ENCODE peak calls at places on chromosome 5, in four cellular contexts. One of them, this sample, is unnamed. For H3K27me3, the result is how much of the 10 kb centered on the place peaks cover.

GRCh38 chr5:141155540-141156374 is 5.9 kb downstream of the PCDHB6 start:
- DNase-seq in kidney epithelial cell: no peak
- DNase-seq in HCT116: no peak
- DNase-seq in ovary: no peak
- DNase-seq in this sample: no peak

GRCh38 chr5:54644226-54644625 is 126.7 kb downstream of the SNX18 start:
- DNase-seq in kidney epithelial cell: peak
- DNase-seq in HCT116: peak
- DNase-seq in ovary: no peak
- DNase-seq in this sample: peak

GRCh38 chr5:102617857-102618187 is 119.0 kb upstream of the SLCO6A1 start:
- DNase-seq in kidney epithelial cell: no peak
- DNase-seq in HCT116: no peak
- DNase-seq in ovary: no peak
- DNase-seq in this sample: no peak

GRCh38 chr5:132463808-132464154 is 26.8 kb downstream of the IRF1 start:
- DNase-seq in kidney epithelial cell: no peak
- DNase-seq in HCT116: no peak
- DNase-seq in ovary: no peak
- DNase-seq in this sample: no peak

GRCh38 chr5:93245226-93245625 is 335.8 kb downstream of the NR2F1-AS1 start:
- DNase-seq in kidney epithelial cell: no peak
- DNase-seq in HCT116: no peak
- DNase-seq in ovary: no peak
- DNase-seq in this sample: no peak

GRCh38 chr5:51373880-51374523 is 9.2 kb upstream of the ISL1 start:
- DNase-seq in kidney epithelial cell: no peak
- DNase-seq in HCT116: no peak
- DNase-seq in ovary: no peak
- DNase-seq in this sample: no peak

GRCh38 chr5:45692481-45692880 is 3.7 kb downstream of the HCN1 start:
- DNase-seq in kidney epithelial cell: no peak
- DNase-seq in HCT116: no peak
- DNase-seq in ovary: no peak
- DNase-seq in this sample: no peak

GRCh38 chr5:16894236-16895057 is 41.6 kb downstream of the MYO10 start:
- DNase-seq in kidney epithelial cell: peak
- DNase-seq in HCT116: peak
- DNase-seq in ovary: no peak
- DNase-seq in this sample: peak

GRCh38 chr5:159833088-159833487 is 83.2 kb upstream of the ADRA1B start:
- DNase-seq in kidney epithelial cell: no peak
- DNase-seq in HCT116: no peak
- DNase-seq in ovary: no peak
- DNase-seq in this sample: no peak

GRCh38 chr5:115079934-115080623 is 89.6 kb downstream of the TRIM36 start:
- DNase-seq in kidney epithelial cell: no peak
- DNase-seq in HCT116: no peak
- DNase-seq in ovary: no peak
- DNase-seq in this sample: no peak

GRCh38 chr5:53418844-53419243 is 61.6 kb upstream of the FST start:
- DNase-seq in kidney epithelial cell: peak
- DNase-seq in HCT116: no peak
- DNase-seq in ovary: no peak
- DNase-seq in this sample: peak

DNA sequence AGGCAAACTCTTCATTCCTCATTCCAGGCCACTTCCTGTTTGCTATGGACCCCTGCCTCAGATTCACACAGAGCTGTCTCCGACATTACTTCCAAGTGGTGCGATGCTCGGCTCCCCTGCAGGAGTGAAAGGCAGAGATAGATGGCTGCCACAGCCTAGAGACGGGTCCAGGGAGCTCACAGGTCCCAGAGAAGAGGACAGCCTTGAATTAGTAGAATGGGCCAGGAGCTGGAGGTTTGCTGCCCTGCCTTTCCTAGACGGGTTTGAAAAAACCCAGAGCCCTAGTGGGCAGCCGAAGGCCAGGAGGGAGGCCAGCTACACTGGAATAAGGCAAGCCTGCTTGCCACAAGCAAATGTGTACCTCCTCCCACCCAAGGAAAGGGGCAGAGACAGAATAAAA is 1.8 kb downstream of the ANKRD34B start:
- DNase-seq in kidney epithelial cell: no peak
- DNase-seq in HCT116: no peak
- DNase-seq in ovary: no peak
- DNase-seq in this sample: no peak
- H3K27me3 ChIP-seq in kidney epithelial cell: under half
- H3K27me3 ChIP-seq in HCT116: under half
- H3K27me3 ChIP-seq in ovary: under half
- H3K27me3 ChIP-seq in this sample: under half

GRCh38 chr5:175879743-175880142 is 8.4 kb downstream of the CPLX2 start:
- DNase-seq in kidney epithelial cell: no peak
- DNase-seq in HCT116: no peak
- DNase-seq in ovary: no peak
- DNase-seq in this sample: no peak

GRCh38 chr5:175880213-175880612 is 8.8 kb downstream of the CPLX2 start:
- DNase-seq in kidney epithelial cell: no peak
- DNase-seq in HCT116: no peak
- DNase-seq in ovary: no peak
- DNase-seq in this sample: no peak

GRCh38 chr5:175876107-175876506 is 4.7 kb downstream of the CPLX2 start:
- DNase-seq in kidney epithelial cell: no peak
- DNase-seq in HCT116: no peak
- DNase-seq in ovary: no peak
- DNase-seq in this sample: no peak

GRCh38 chr5:175878544-175879438 is 7.4 kb downstream of the CPLX2 start:
- DNase-seq in kidney epithelial cell: no peak
- DNase-seq in HCT116: no peak
- DNase-seq in ovary: no peak
- DNase-seq in this sample: no peak

GRCh38 chr5:175878021-175878420 is 6.6 kb downstream of the CPLX2 start:
- DNase-seq in kidney epithelial cell: no peak
- DNase-seq in HCT116: no peak
- DNase-seq in ovary: no peak
- DNase-seq in this sample: no peak
- H3K27me3 ChIP-seq in kidney epithelial cell: under half
- H3K27me3 ChIP-seq in HCT116: under half
- H3K27me3 ChIP-seq in ovary: under half
- H3K27me3 ChIP-seq in this sample: under half

DNA sequence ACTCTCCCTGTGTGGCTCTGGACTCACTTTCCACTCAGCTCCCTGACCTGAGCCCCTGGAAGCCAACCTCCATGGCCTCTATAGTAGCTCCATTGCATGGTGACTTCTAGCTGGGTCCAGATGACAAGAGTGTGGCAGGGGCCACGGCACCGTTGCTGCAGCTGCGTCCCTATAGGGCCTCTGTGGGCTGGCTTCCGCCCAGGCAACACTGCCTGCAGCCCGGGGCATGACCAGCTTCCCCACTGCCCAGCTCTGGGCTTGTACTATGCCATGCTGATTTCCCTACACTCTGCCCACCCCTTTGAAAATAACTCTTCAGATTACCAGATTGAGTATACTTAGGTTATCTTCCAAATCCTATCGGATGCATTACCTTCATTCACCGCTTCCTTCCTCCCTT is 73.8 kb upstream of the NEURL1B start:
- DNase-seq in kidney epithelial cell: no peak
- DNase-seq in HCT116: no peak
- DNase-seq in ovary: no peak
- DNase-seq in this sample: no peak
- H3K27me3 ChIP-seq in kidney epithelial cell: half or more
- H3K27me3 ChIP-seq in HCT116: under half
- H3K27me3 ChIP-seq in ovary: under half
- H3K27me3 ChIP-seq in this sample: under half

GRCh38 chr5:175797521-175798038 is 73.8 kb upstream of the CPLX2 start:
- DNase-seq in kidney epithelial cell: no peak
- DNase-seq in HCT116: no peak
- DNase-seq in ovary: no peak
- DNase-seq in this sample: no peak
- H3K27me3 ChIP-seq in kidney epithelial cell: under half
- H3K27me3 ChIP-seq in HCT116: under half
- H3K27me3 ChIP-seq in ovary: under half
- H3K27me3 ChIP-seq in this sample: under half

GRCh38 chr5:135030691-135031145 is 3.3 kb downstream of the PITX1 start:
- DNase-seq in kidney epithelial cell: no peak
- DNase-seq in HCT116: no peak
- DNase-seq in ovary: no peak
- DNase-seq in this sample: no peak

GRCh38 chr5:135029468-135030122 is 4.4 kb downstream of the PITX1 start:
- DNase-seq in kidney epithelial cell: no peak
- DNase-seq in HCT116: no peak
- DNase-seq in ovary: no peak
- DNase-seq in this sample: no peak

GRCh38 chr5:135031146-135031812 is 2.7 kb downstream of the PITX1 start:
- DNase-seq in kidney epithelial cell: no peak
- DNase-seq in HCT116: no peak
- DNase-seq in ovary: no peak
- DNase-seq in this sample: no peak

GRCh38 chr5:135028791-135029467 is 5.1 kb downstream of the PITX1 start:
- DNase-seq in kidney epithelial cell: no peak
- DNase-seq in HCT116: no peak
- DNase-seq in ovary: no peak
- DNase-seq in this sample: no peak

GRCh38 chr5:135030123-135030517 is 3.9 kb downstream of the PITX1 start:
- DNase-seq in kidney epithelial cell: no peak
- DNase-seq in HCT116: no peak
- DNase-seq in ovary: no peak
- DNase-seq in this sample: no peak
- H3K27me3 ChIP-seq in kidney epithelial cell: half or more
- H3K27me3 ChIP-seq in HCT116: under half
- H3K27me3 ChIP-seq in ovary: under half
- H3K27me3 ChIP-seq in this sample: half or more

DNA sequence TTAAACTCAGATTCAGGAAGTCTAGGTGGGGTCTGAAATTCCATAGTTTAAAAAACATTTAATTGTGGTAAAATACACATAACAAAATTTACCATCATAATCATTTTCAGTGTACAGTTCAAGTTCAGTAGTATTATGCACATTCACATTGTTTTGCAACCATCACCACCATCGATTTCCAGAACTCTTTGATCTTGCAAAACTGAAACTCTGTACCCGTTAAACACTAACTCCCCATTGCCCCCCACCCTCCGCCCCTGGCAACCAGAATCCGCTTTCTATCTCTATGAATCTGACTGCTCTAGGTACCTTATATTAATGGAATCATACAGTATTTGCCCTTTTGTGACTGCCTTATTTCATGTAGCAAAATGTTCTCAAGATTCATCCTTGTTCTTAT is 117.5 kb downstream of the CEP120 start:
- DNase-seq in kidney epithelial cell: no peak
- DNase-seq in HCT116: no peak
- DNase-seq in ovary: no peak
- DNase-seq in this sample: no peak
- H3K27me3 ChIP-seq in kidney epithelial cell: under half
- H3K27me3 ChIP-seq in HCT116: under half
- H3K27me3 ChIP-seq in ovary: under half
- H3K27me3 ChIP-seq in this sample: under half

GRCh38 chr5:40432836-40433235 is 246.9 kb upstream of the PTGER4 start:
- DNase-seq in kidney epithelial cell: no peak
- DNase-seq in HCT116: no peak
- DNase-seq in ovary: no peak
- DNase-seq in this sample: no peak

GRCh38 chr5:40437452-40437861 is 242.3 kb upstream of the PTGER4 start:
- DNase-seq in kidney epithelial cell: peak
- DNase-seq in HCT116: no peak
- DNase-seq in ovary: no peak
- DNase-seq in this sample: no peak

GRCh38 chr5:40441733-40442132 is 238.0 kb upstream of the PTGER4 start:
- DNase-seq in kidney epithelial cell: no peak
- DNase-seq in HCT116: no peak
- DNase-seq in ovary: no peak
- DNase-seq in this sample: no peak

GRCh38 chr5:40431734-40432133 is 248.0 kb upstream of the PTGER4 start:
- DNase-seq in kidney epithelial cell: no peak
- DNase-seq in HCT116: no peak
- DNase-seq in ovary: no peak
- DNase-seq in this sample: no peak

GRCh38 chr5:40436535-40437237 is 243.0 kb upstream of the PTGER4 start:
- DNase-seq in kidney epithelial cell: no peak
- DNase-seq in HCT116: no peak
- DNase-seq in ovary: no peak
- DNase-seq in this sample: no peak
- H3K27me3 ChIP-seq in kidney epithelial cell: under half
- H3K27me3 ChIP-seq in HCT116: under half
- H3K27me3 ChIP-seq in ovary: under half
- H3K27me3 ChIP-seq in this sample: under half

GRCh38 chr5:151811593-151812321 is 40.0 kb downstream of the G3BP1 start:
- DNase-seq in kidney epithelial cell: no peak
- DNase-seq in HCT116: no peak
- DNase-seq in ovary: no peak
- DNase-seq in this sample: no peak

GRCh38 chr5:151810449-151810848 is 38.7 kb downstream of the G3BP1 start:
- DNase-seq in kidney epithelial cell: no peak
- DNase-seq in HCT116: no peak
- DNase-seq in ovary: no peak
- DNase-seq in this sample: no peak

GRCh38 chr5:151815051-151815450 is 43.3 kb downstream of the G3BP1 start:
- DNase-seq in kidney epithelial cell: no peak
- DNase-seq in HCT116: no peak
- DNase-seq in ovary: no peak
- DNase-seq in this sample: no peak

GRCh38 chr5:151810907-151811306 is 39.2 kb downstream of the G3BP1 start:
- DNase-seq in kidney epithelial cell: no peak
- DNase-seq in HCT116: no peak
- DNase-seq in ovary: no peak
- DNase-seq in this sample: no peak

DNA sequence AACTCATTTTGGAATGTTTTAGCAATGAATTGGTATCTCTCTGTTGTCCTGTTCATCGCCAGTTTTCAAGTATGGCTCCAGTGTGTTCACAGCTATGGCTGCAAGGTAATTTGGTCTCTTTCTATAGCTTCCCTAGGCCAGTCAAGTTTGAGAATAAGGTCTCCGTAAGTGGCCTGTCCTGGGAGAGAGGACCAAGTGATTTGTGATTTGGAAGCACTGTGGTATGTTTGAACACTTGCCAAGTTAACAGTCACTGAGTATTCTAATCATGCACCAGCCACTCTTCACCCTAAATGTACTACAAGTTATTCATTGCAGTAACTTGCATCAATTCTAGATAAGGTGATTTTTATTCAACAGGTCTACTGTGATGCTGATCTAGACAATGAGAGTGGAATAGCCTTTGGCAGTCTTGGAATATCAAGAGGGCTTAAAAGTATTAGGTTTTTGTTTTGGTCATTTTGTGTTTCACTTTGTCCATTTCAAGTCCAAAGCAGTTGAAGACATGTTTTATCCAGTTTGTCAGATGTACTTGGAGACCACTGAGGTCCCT is 41.1 kb downstream of the G3BP1 start:
- DNase-seq in kidney epithelial cell: no peak
- DNase-seq in HCT116: no peak
- DNase-seq in ovary: no peak
- DNase-seq in this sample: no peak
- H3K27me3 ChIP-seq in kidney epithelial cell: under half
- H3K27me3 ChIP-seq in HCT116: under half
- H3K27me3 ChIP-seq in ovary: under half
- H3K27me3 ChIP-seq in this sample: under half

This sample was measured in endothelial cell of umbilical vein.